ENCODE peak calls at places on chromosomes 2 and 18, in six cellular contexts. Z, V, J, O, H and P are unnamed samples.

GRCh38 chr2:233399306-233400225 is 45.3 kb downstream of the DGKD start:
- DNase-seq in Z (no peak), V (no peak), J (peak), O (no peak), H (no peak), P (no peak)

GRCh38 chr2:23419171-23420090 is 34.5 kb downstream of the KLHL29 start:
- DNase-seq in Z (no peak), V (no peak), J (no peak), O (no peak), H (no peak), P (no peak)

GRCh38 chr2:14516844-14517243 is 115.7 kb upstream of the LRATD1 start:
- DNase-seq in Z (no peak), V (no peak), J (no peak), O (no peak), H (no peak), P (no peak)

GRCh38 chr2:105175231-105175630 is 66.3 kb upstream of the GPR45 start:
- DNase-seq in Z (no peak), V (no peak), J (no peak), O (no peak), H (no peak), P (peak)

GRCh38 chr18:48828713-48829442 is 121.9 kb downstream of the SMAD7 start:
- DNase-seq in Z (no peak), V (peak), J (peak), O (no peak), H (no peak), P (no peak)

GRCh38 chr18:36296591-36297418 is 708 bp upstream of the FHOD3 start:
- DNase-seq in Z (peak), V (peak), J (peak), O (no peak), H (peak), P (peak)

GRCh38 chr18:75071484-75071785 is 137.5 kb downstream of the PTGR3 start:
- DNase-seq in Z (no peak), V (no peak), J (no peak), O (no peak), H (no peak), P (no peak)

GRCh38 chr2:230423851-230424458 is 8.0 kb downstream of the SP100 start:
- DNase-seq in Z (peak), V (no peak), J (no peak), O (no peak), H (no peak), P (no peak)

GRCh38 chr2:59969161-59969560 is 584.3 kb downstream of the BCL11A start:
- DNase-seq in Z (no peak), V (no peak), J (no peak), O (no peak), H (no peak), P (no peak)

GRCh38 chr2:167471734-167472133 is 583.5 kb downstream of the XIRP2 start:
- DNase-seq in Z (no peak), V (no peak), J (no peak), O (no peak), H (no peak), P (no peak)

GRCh38 chr2:220455389-220455788 is 828.0 kb downstream of the SLC4A3 start:
- DNase-seq in Z (no peak), V (no peak), J (no peak), O (no peak), H (no peak), P (no peak)

GRCh38 chr2:226078656-226079055 is 679.1 kb downstream of the NYAP2 start:
- DNase-seq in Z (no peak), V (no peak), J (no peak), O (no peak), H (no peak), P (no peak)

GRCh38 chr18:12907258-12907925 is 23.4 kb upstream of the PTPN2 start:
- DNase-seq in Z (no peak), V (no peak), J (no peak), O (no peak), H (no peak), P (no peak)

GRCh38 chr2:217105733-217106649 is 246.1 kb upstream of the TNP1 start:
- DNase-seq in Z (no peak), V (peak), J (no peak), O (no peak), H (peak), P (no peak)

GRCh38 chr18:43160509-43160908 is 45.0 kb upstream of the RIT2 start:
- DNase-seq in Z (no peak), V (no peak), J (no peak), O (no peak), H (no peak), P (no peak)

GRCh38 chr2:236621786-236622185 is 52.2 kb downstream of the ACKR3 start:
- DNase-seq in Z (no peak), V (no peak), J (no peak), O (no peak), H (no peak), P (no peak)

GRCh38 chr2:60861736-60862135 is 19.6 kb upstream of the REL start:
- DNase-seq in Z (no peak), V (no peak), J (no peak), O (no peak), H (no peak), P (no peak)

GRCh38 chr2:19120941-19121750 is 237.3 kb downstream of the OSR1 start:
- DNase-seq in Z (peak), V (no peak), J (no peak), O (no peak), H (peak), P (no peak)

GRCh38 chr2:101440127-101440738 is 34.7 kb downstream of the RFX8 start:
- DNase-seq in Z (peak), V (no peak), J (peak), O (no peak), H (no peak), P (no peak)

GRCh38 chr2:237432484-237433092 is 18.6 kb upstream of the COL6A3 start:
- DNase-seq in Z (no peak), V (no peak), J (peak), O (no peak), H (peak), P (no peak)

GRCh38 chr2:65660340-65660739 is 227.9 kb upstream of the SPRED2 start:
- DNase-seq in Z (peak), V (no peak), J (no peak), O (no peak), H (no peak), P (no peak)

GRCh38 chr18:10878703-10879102 is 270.7 kb downstream of the PIEZO2 start:
- DNase-seq in Z (no peak), V (no peak), J (no peak), O (peak), H (no peak), P (no peak)

GRCh38 chr2:173452436-173452835 is 97.8 kb downstream of the CDCA7 start:
- DNase-seq in Z (no peak), V (no peak), J (no peak), O (no peak), H (no peak), P (no peak)

GRCh38 chr2:60227014-60227413 is 326.4 kb downstream of the BCL11A start:
- DNase-seq in Z (no peak), V (no peak), J (no peak), O (no peak), H (no peak), P (no peak)

GRCh38 chr2:223522796-223523195 is 79.4 kb downstream of the SCG2 start:
- DNase-seq in Z (no peak), V (no peak), J (no peak), O (no peak), H (no peak), P (no peak)

GRCh38 chr2:118800736-118801135 is 46.7 kb downstream of the EN1 start:
- DNase-seq in Z (no peak), V (no peak), J (no peak), O (no peak), H (no peak), P (no peak)

GRCh38 chr2:165007162-165007744 is 51.9 kb upstream of the SLC38A11 start:
- DNase-seq in Z (no peak), V (no peak), J (no peak), O (no peak), H (no peak), P (no peak)

GRCh38 chr18:26091047-26091630 is 726 bp upstream of the SS18 start:
- DNase-seq in Z (peak), V (peak), J (no peak), O (peak), H (peak), P (peak)
- TF ChIP-seq JUND in Z (no peak), V (no peak), J (no peak), O (no peak), H (no peak), P (no peak)

DNA sequence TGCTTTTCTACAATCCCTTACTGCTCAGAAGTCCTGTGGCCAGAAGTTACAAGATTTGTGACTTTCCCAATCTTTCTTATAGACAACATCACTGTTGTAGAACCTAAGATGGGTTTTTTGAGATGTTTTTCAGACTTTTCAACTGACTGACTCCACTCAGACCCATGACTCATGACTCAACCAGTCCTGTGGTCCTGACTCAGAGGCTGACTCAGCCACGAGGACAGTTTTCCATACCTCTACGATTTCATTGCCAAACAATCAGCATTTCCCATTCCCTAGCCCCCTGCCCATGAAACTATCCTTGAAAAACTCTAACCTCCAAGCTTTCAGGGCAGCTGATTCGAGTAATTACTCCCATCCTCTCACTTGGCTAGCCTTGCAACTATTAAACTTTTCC is 195.9 kb upstream of the SESTD1 start:
- DNase-seq in Z (peak), V (no peak), J (no peak), O (no peak), H (peak), P (no peak)
- TF ChIP-seq JUND in Z (no peak), V (peak), J (peak), O (no peak), H (peak), P (no peak)

GRCh38 chr2:176154853-176155252 is 2.3 kb upstream of the HOXD3 start:
- DNase-seq in Z (no peak), V (no peak), J (no peak), O (no peak), H (no peak), P (no peak)
- TF ChIP-seq JUND in Z (no peak), V (no peak), J (no peak), O (no peak), H (no peak), P (no peak)

GRCh38 chr2:137048455-137048854 is 283.1 kb downstream of the THSD7B start:
- DNase-seq in Z (peak), V (no peak), J (no peak), O (no peak), H (no peak), P (no peak)

GRCh38 chr2:137047369-137047768 is 282.0 kb downstream of the THSD7B start:
- DNase-seq in Z (no peak), V (no peak), J (no peak), O (no peak), H (no peak), P (no peak)

GRCh38 chr2:137056704-137057103 is 291.4 kb downstream of the THSD7B start:
- DNase-seq in Z (no peak), V (no peak), J (no peak), O (no peak), H (no peak), P (no peak)

GRCh38 chr2:137049518-137049917 is 284.2 kb downstream of the THSD7B start:
- DNase-seq in Z (no peak), V (no peak), J (no peak), O (no peak), H (no peak), P (no peak)

DNA sequence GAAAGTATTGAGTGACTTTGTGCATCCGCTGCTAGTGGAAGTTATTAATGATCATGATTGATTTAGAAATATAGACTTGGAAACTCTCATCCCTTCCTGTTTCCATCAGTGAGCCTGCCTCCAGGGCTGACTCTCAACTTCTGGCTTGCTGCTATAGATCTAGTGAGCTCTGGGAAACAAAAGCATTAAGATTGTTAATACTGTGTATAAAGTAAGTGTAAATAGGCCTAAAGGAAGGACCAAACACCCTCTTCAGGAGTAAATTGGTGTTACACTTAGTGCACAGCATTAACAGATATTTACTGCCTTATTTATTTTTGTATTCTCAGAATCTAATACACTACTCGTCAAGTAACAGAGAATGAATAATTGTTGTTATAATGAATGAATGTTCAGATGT is 285.6 kb downstream of the THSD7B start:
- DNase-seq in Z (no peak), V (no peak), J (peak), O (no peak), H (no peak), P (peak)
- TF ChIP-seq JUND in Z (no peak), V (no peak), J (no peak), O (no peak), H (no peak), P (no peak)

DNA sequence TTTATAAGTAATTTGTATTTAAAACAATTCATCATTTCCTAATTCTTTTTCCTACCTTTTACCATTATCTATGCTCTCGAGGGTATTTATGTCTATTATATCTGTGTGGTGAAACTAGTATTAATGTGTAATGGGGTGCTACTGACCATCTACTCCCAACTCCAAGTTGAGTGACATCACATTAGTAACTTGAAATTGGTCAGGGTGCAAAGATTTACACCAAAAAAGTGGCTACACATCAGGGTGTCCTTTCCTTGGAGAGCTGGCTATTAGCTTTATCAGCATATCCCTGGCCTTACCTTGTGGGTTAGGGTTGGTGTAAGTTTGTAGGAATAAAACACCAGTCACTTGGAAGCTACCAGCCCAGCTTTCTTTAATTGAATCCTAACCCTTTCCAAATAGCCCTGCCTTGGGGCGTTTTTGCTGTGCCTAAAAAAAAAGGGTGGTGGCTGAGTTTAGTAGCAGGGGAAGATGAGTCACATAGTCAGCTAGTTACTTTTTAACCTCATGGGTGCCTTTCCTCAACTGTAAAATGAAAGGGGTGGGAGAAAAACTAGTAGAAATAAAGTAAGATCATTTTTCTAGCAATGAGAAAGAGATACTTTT is 14.0 kb downstream of the ANXA4 start:
- DNase-seq in Z (peak), V (no peak), J (no peak), O (no peak), H (peak), P (peak)
- TF ChIP-seq JUND in Z (no peak), V (peak), J (no peak), O (no peak), H (peak), P (no peak)

DNA sequence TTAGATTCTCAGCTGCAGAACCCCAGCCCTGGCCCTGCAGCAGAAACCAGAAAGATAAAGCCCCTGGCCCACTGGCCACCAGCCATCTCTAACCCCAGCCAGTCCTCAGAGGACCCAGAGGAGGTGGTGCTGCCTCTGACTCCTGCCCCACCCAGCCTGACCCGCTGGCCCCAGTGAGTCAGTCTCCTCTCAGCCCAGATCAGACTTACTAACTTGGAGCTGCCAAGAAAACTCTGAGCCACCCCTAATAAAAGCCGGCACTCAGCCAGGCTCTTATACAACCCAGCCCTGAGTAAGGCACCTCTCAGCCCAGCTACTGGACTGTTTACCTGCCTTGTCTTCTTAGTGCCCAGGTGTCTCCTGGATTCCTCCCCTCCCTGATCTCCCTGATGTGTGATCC is 2.0 kb downstream of the SLC14A2 start:
- DNase-seq in Z (no peak), V (no peak), J (peak), O (no peak), H (peak), P (no peak)
- TF ChIP-seq JUND in Z (no peak), V (no peak), J (peak), O (no peak), H (peak), P (no peak)

GRCh38 chr2:43009448-43009847 is 217.0 kb downstream of the ZFP36L2 start:
- DNase-seq in Z (no peak), V (no peak), J (no peak), O (no peak), H (no peak), P (no peak)
- TF ChIP-seq JUND in Z (no peak), V (no peak), J (no peak), O (no peak), H (no peak), P (no peak)

GRCh38 chr2:207895236-207895860 is 125.6 kb upstream of the FZD5 start:
- DNase-seq in Z (no peak), V (no peak), J (no peak), O (no peak), H (no peak), P (no peak)
- TF ChIP-seq JUND in Z (no peak), V (no peak), J (no peak), O (no peak), H (no peak), P (no peak)

GRCh38 chr2:71498261-71498701 is 44.9 kb downstream of the DYSF start:
- DNase-seq in Z (peak), V (no peak), J (no peak), O (no peak), H (peak), P (no peak)
- TF ChIP-seq JUND in Z (no peak), V (no peak), J (peak), O (no peak), H (peak), P (no peak)

DNA sequence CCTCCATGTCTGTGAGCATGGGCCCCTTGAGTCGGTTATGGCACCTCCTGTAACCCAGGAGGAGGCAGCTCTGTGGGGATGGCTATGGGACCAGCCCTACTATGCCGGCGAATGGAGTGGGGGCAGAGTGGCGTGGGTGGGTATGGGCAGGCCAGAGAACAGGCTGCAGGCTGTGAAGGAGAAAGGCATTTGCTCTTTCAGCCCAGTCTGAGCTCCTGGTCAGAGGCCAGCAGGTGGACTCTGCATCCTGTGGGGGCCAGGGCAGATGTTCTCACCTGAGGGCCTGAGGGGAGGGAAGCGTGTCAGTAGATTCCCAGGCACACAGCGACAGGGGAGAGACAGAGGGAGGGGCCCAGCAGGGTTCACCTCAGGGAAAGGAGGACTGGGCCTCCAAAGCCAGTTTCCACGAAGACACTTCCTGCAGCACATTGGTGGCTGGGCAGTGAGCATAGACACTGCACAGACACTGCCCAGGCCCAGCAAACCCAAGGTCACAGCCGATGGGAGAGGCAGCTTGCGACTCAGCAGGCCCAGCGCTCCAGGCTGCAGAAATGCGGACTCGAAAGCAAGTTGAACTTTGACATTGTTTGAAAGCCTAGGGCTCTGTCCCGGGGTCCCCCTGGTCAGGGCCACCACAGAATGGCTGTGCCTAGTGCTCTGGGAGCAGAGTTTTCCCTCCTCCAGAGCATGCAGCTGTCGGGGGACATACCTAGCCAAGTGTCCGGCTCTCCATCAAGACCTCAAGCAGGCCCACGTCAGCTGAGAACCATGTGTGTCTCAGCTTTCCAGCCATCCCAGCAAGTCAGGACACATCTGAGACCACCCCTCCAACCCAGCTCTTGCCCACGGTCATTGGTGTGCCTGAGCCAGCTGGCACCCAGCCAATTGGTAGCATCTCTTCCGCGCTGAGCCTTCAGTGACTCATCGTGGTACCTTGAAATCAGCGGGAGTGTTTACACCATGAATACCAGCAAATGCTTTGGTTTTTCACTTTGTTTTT is 53.8 kb downstream of the TGOLN2 start:
- DNase-seq in Z (peak), V (no peak), J (peak), O (no peak), H (no peak), P (no peak)
- TF ChIP-seq JUND in Z (no peak), V (no peak), J (peak), O (no peak), H (peak), P (no peak)